ENCODE peak calls at places on chromosomes 12 and 14, in five cellular contexts. One of them, this sample, is unnamed.

GRCh38 chr14:24404814-24405213 is 6.0 kb downstream of the NYNRIN start:
- DNase-seq in mesothelial cell of epicardium: no peak
- DNase-seq in lower leg skin: peak; percentile 12
- DNase-seq in heart left ventricle: no peak
- DNase-seq in CD4-positive, alpha-beta T cell: no peak
- DNase-seq in this sample: no peak

GRCh38 chr14:68195126-68195525 is 375.5 kb downstream of the RAD51B start:
- DNase-seq in mesothelial cell of epicardium: no peak
- DNase-seq in lower leg skin: no peak
- DNase-seq in heart left ventricle: no peak
- DNase-seq in CD4-positive, alpha-beta T cell: no peak
- DNase-seq in this sample: no peak

GRCh38 chr12:20434993-20435392 is 66.7 kb downstream of the PDE3A start:
- DNase-seq in mesothelial cell of epicardium: no peak
- DNase-seq in lower leg skin: no peak
- DNase-seq in heart left ventricle: no peak
- DNase-seq in CD4-positive, alpha-beta T cell: no peak
- DNase-seq in this sample: no peak

GRCh38 chr14:104171948-104172347 is 33.6 kb downstream of the KIF26A start:
- DNase-seq in mesothelial cell of epicardium: no peak
- DNase-seq in lower leg skin: no peak
- DNase-seq in heart left ventricle: peak; percentile 79
- DNase-seq in CD4-positive, alpha-beta T cell: no peak
- DNase-seq in this sample: no peak

GRCh38 chr14:93972618-93973205 is 3.7 kb downstream of the ASB2 start:
- DNase-seq in mesothelial cell of epicardium: no peak
- DNase-seq in lower leg skin: no peak
- DNase-seq in heart left ventricle: no peak
- DNase-seq in CD4-positive, alpha-beta T cell: no peak
- DNase-seq in this sample: no peak

GRCh38 chr12:27682534-27682933 is 13.7 kb upstream of the REP15 start:
- DNase-seq in mesothelial cell of epicardium: no peak
- DNase-seq in lower leg skin: no peak
- DNase-seq in heart left ventricle: no peak
- DNase-seq in CD4-positive, alpha-beta T cell: no peak
- DNase-seq in this sample: no peak

GRCh38 chr12:130920711-130921381 is 32.9 kb upstream of the ADGRD1 start:
- DNase-seq in mesothelial cell of epicardium: no peak
- DNase-seq in lower leg skin: peak; percentile 95
- DNase-seq in heart left ventricle: peak; percentile 74
- DNase-seq in CD4-positive, alpha-beta T cell: no peak
- DNase-seq in this sample: no peak

GRCh38 chr14:49692895-49693737 is at the start of gene KLHDC1:
- DNase-seq in mesothelial cell of epicardium: peak; percentile 78
- DNase-seq in lower leg skin: peak; percentile 97
- DNase-seq in heart left ventricle: peak; percentile 95
- DNase-seq in CD4-positive, alpha-beta T cell: peak; percentile 67
- DNase-seq in this sample: peak; percentile 95

GRCh38 chr14:53953002-53953827 is 3.4 kb downstream of the BMP4 start:
- DNase-seq in mesothelial cell of epicardium: peak; percentile 87
- DNase-seq in lower leg skin: peak; percentile 96
- DNase-seq in heart left ventricle: peak; percentile 92
- DNase-seq in CD4-positive, alpha-beta T cell: no peak
- DNase-seq in this sample: no peak

GRCh38 chr12:131860472-131861260 is 32.5 kb downstream of the MMP17 start:
- DNase-seq in mesothelial cell of epicardium: peak; percentile 50
- DNase-seq in lower leg skin: peak; percentile 91
- DNase-seq in heart left ventricle: peak; percentile 71
- DNase-seq in CD4-positive, alpha-beta T cell: no peak
- DNase-seq in this sample: peak; percentile 78

GRCh38 chr12:108190529-108190928 is 61.4 kb downstream of the WSCD2 start:
- DNase-seq in mesothelial cell of epicardium: no peak
- DNase-seq in lower leg skin: peak; percentile 59
- DNase-seq in heart left ventricle: no peak
- DNase-seq in CD4-positive, alpha-beta T cell: no peak
- DNase-seq in this sample: no peak
- TF ChIP-seq CTCF in mesothelial cell of epicardium: no peak
- TF ChIP-seq CTCF in lower leg skin: no peak
- TF ChIP-seq CTCF in heart left ventricle: peak; percentile 21
- TF ChIP-seq CTCF in CD4-positive, alpha-beta T cell: no peak
- TF ChIP-seq CTCF in this sample: peak; percentile 19

GRCh38 chr14:89842852-89843251 is 111.7 kb downstream of the EFCAB11 start:
- DNase-seq in mesothelial cell of epicardium: no peak
- DNase-seq in lower leg skin: no peak
- DNase-seq in heart left ventricle: no peak
- DNase-seq in CD4-positive, alpha-beta T cell: no peak
- DNase-seq in this sample: no peak

GRCh38 chr14:89836830-89837469 is 117.6 kb downstream of the EFCAB11 start:
- DNase-seq in mesothelial cell of epicardium: no peak
- DNase-seq in lower leg skin: no peak
- DNase-seq in heart left ventricle: no peak
- DNase-seq in CD4-positive, alpha-beta T cell: no peak
- DNase-seq in this sample: no peak

GRCh38 chr14:89844508-89844907 is 110.0 kb downstream of the EFCAB11 start:
- DNase-seq in mesothelial cell of epicardium: no peak
- DNase-seq in lower leg skin: no peak
- DNase-seq in heart left ventricle: no peak
- DNase-seq in CD4-positive, alpha-beta T cell: no peak
- DNase-seq in this sample: no peak

GRCh38 chr14:89845346-89845745 is 109.2 kb downstream of the EFCAB11 start:
- DNase-seq in mesothelial cell of epicardium: no peak
- DNase-seq in lower leg skin: no peak
- DNase-seq in heart left ventricle: no peak
- DNase-seq in CD4-positive, alpha-beta T cell: no peak
- DNase-seq in this sample: no peak

DNA sequence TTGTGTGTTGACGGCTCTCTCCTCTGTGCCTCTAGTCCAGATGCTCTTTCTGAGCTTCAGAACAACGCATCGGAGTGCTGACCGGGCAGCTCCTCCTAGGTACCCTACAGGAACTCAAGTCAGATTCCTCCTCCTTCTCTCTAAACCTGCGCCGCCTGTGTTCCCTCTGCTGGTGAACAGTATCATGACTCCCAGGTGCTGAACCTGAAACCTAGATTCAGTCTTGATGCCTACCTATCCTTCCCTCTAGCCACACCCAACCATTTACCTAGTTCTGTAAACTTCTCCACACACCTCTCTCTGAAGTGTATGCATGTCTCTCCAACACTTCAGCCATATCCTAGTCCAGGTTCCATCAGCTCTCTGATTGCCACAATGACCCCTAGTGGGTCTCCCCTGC is 112.7 kb downstream of the EFCAB11 start:
- DNase-seq in mesothelial cell of epicardium: no peak
- DNase-seq in lower leg skin: no peak
- DNase-seq in heart left ventricle: no peak
- DNase-seq in CD4-positive, alpha-beta T cell: no peak
- DNase-seq in this sample: no peak
- TF ChIP-seq CTCF in mesothelial cell of epicardium: no peak
- TF ChIP-seq CTCF in lower leg skin: no peak
- TF ChIP-seq CTCF in heart left ventricle: no peak
- TF ChIP-seq CTCF in CD4-positive, alpha-beta T cell: no peak
- TF ChIP-seq CTCF in this sample: peak; percentile 17

GRCh38 chr12:109944975-109945374 is 44.9 kb downstream of the TCHP start:
- DNase-seq in mesothelial cell of epicardium: no peak
- DNase-seq in lower leg skin: no peak
- DNase-seq in heart left ventricle: no peak
- DNase-seq in CD4-positive, alpha-beta T cell: no peak
- DNase-seq in this sample: no peak
- TF ChIP-seq CTCF in mesothelial cell of epicardium: no peak
- TF ChIP-seq CTCF in lower leg skin: no peak
- TF ChIP-seq CTCF in heart left ventricle: no peak
- TF ChIP-seq CTCF in CD4-positive, alpha-beta T cell: no peak
- TF ChIP-seq CTCF in this sample: no peak

DNA sequence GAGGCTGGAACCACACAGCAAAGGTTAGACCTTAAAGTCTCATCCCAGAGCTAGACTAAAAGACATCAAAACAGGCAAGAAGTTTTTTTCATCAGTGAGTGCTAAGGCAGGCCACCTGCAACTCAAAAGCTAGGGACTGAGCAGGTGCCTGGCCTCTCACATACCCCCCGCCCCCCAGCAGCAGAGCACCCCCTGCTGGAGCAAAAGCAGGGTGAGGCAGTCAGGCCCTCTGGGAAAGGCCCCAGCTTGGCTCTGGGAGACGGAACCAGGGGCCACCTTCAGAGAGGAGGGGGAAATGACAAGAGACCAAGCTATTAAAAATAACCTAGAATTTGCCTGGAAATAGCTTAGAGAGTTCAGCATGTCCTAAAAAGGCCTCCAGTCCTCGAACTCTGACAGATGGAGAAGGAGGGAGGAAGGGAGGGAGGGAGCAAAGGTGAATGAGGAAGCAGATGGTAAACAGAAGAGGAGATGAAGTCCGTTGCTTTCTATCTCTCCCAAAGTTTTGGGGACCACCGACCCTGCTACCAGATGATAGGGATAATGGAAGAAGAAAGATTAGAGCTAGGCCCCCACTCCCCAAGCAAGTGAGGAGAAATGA is 1.8 kb downstream of the ITGA7 start:
- DNase-seq in mesothelial cell of epicardium: no peak
- DNase-seq in lower leg skin: no peak
- DNase-seq in heart left ventricle: peak; percentile 60
- DNase-seq in CD4-positive, alpha-beta T cell: no peak
- DNase-seq in this sample: peak; percentile 30
- TF ChIP-seq CTCF in mesothelial cell of epicardium: no peak
- TF ChIP-seq CTCF in lower leg skin: no peak
- TF ChIP-seq CTCF in heart left ventricle: peak; percentile 50
- TF ChIP-seq CTCF in CD4-positive, alpha-beta T cell: no peak
- TF ChIP-seq CTCF in this sample: peak; percentile 55

DNA sequence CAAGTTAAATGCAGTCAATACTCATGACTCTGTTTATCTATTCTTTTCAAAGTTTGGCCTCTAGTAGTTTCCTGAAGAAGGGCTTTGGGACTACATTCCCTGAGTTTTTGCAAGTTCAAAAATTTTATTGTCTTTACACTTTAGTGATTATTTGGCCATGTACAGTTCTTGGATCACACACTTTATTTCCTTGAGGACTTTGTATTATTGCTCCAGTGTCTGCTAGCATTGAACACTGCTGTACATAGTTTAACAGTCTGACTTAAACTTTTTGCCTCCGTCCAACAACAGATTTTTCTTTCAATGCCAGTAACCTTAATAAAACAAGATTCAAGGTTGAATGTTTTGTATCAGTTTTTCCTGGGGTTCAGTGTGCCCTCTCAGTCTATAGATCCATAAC is 132.3 kb downstream of the DERA start:
- DNase-seq in mesothelial cell of epicardium: no peak
- DNase-seq in lower leg skin: no peak
- DNase-seq in heart left ventricle: no peak
- DNase-seq in CD4-positive, alpha-beta T cell: no peak
- DNase-seq in this sample: no peak
- TF ChIP-seq CTCF in mesothelial cell of epicardium: no peak
- TF ChIP-seq CTCF in lower leg skin: no peak
- TF ChIP-seq CTCF in heart left ventricle: no peak
- TF ChIP-seq CTCF in CD4-positive, alpha-beta T cell: no peak
- TF ChIP-seq CTCF in this sample: no peak

DNA sequence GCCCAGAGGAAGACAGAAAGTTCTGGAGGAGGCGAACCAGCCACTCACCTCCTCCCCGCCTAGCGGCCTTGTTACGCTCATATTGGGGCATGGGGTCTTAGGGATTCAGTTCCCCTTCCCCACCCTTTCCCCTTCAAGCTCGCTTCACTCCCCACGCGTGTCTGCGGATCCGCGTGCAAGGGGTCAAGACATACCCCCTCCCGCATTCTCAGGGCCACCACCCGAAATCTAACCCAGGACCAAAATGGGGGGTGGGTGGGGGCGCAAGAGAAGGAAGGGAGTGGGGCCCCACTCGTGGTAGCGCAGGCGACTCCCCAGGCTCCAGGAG is 576 bp upstream of the RFX4 start:
- DNase-seq in mesothelial cell of epicardium: no peak
- DNase-seq in lower leg skin: no peak
- DNase-seq in heart left ventricle: no peak
- DNase-seq in CD4-positive, alpha-beta T cell: no peak
- DNase-seq in this sample: no peak
- TF ChIP-seq CTCF in mesothelial cell of epicardium: no peak
- TF ChIP-seq CTCF in lower leg skin: no peak
- TF ChIP-seq CTCF in heart left ventricle: no peak
- TF ChIP-seq CTCF in CD4-positive, alpha-beta T cell: no peak
- TF ChIP-seq CTCF in this sample: no peak

GRCh38 chr12:114684098-114684869 is at the start of gene TBX3:
- DNase-seq in mesothelial cell of epicardium: peak; percentile 94
- DNase-seq in lower leg skin: peak; percentile 99
- DNase-seq in heart left ventricle: peak; percentile 94
- DNase-seq in CD4-positive, alpha-beta T cell: no peak
- DNase-seq in this sample: no peak
- TF ChIP-seq CTCF in mesothelial cell of epicardium: peak; percentile 64
- TF ChIP-seq CTCF in lower leg skin: no peak
- TF ChIP-seq CTCF in heart left ventricle: peak; percentile 65
- TF ChIP-seq CTCF in CD4-positive, alpha-beta T cell: no peak
- TF ChIP-seq CTCF in this sample: peak; percentile 80

GRCh38 chr12:111174283-111175108 is 194.4 kb downstream of the PHETA1 start:
- DNase-seq in mesothelial cell of epicardium: no peak
- DNase-seq in lower leg skin: no peak
- DNase-seq in heart left ventricle: no peak
- DNase-seq in CD4-positive, alpha-beta T cell: no peak
- DNase-seq in this sample: no peak
- TF ChIP-seq CTCF in mesothelial cell of epicardium: no peak
- TF ChIP-seq CTCF in lower leg skin: no peak
- TF ChIP-seq CTCF in heart left ventricle: peak; percentile 24
- TF ChIP-seq CTCF in CD4-positive, alpha-beta T cell: peak; percentile 30
- TF ChIP-seq CTCF in this sample: peak; percentile 38

DNA sequence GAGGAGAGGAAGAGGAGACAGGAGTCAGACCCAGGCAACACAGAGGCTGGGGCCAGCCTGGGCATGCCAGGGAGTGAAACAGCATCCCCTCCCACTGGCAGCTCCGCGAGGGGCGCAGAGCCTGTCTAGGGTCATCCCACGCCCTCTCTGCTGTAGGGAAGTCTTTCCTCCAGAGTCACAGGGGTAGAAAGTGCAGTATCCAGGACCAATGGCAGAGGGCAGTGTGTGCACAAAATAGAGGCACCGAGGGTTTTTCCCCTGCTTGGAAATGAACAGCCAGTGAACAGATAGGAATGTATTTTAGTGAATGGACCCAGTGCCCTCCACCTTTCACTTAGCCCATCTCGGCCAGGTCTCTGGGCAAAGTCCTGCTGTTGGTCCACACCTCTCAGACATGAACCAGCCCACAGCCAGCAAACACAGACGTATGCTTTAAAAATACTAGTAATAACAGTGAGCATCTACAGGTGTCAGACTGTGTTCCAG is 9.4 kb upstream of the KRT74 start:
- DNase-seq in mesothelial cell of epicardium: peak; percentile 68
- DNase-seq in lower leg skin: peak; percentile 87
- DNase-seq in heart left ventricle: no peak
- DNase-seq in CD4-positive, alpha-beta T cell: peak; percentile 54
- DNase-seq in this sample: peak; percentile 55
- TF ChIP-seq CTCF in mesothelial cell of epicardium: peak; percentile 54
- TF ChIP-seq CTCF in lower leg skin: no peak
- TF ChIP-seq CTCF in heart left ventricle: peak; percentile 67
- TF ChIP-seq CTCF in CD4-positive, alpha-beta T cell: peak; percentile 70
- TF ChIP-seq CTCF in this sample: peak; percentile 87